ENCODE peak calls at places on chromosomes 3 and 15, in seven cellular contexts. One of them, this sample, is unnamed.

GRCh38 chr3:141378556-141378955 is 10.3 kb downstream of the ZBTB38 start:
- DNase-seq in cardiac muscle cell: no peak
- DNase-seq in HFFc6: no peak
- DNase-seq in suprapubic skin: no peak
- DNase-seq in heart right ventricle: no peak
- DNase-seq in Calu3: no peak
- DNase-seq in omental fat pad: no peak
- DNase-seq in this sample: no peak

GRCh38 chr3:105402287-105402801 is 35.6 kb downstream of the ALCAM start:
- DNase-seq in cardiac muscle cell: no peak
- DNase-seq in HFFc6: peak
- DNase-seq in suprapubic skin: no peak
- DNase-seq in heart right ventricle: no peak
- DNase-seq in Calu3: peak
- DNase-seq in omental fat pad: no peak
- DNase-seq in this sample: no peak

GRCh38 chr15:85976986-85977385 is 102.7 kb upstream of the AGBL1 start:
- DNase-seq in cardiac muscle cell: no peak
- DNase-seq in HFFc6: peak
- DNase-seq in suprapubic skin: no peak
- DNase-seq in heart right ventricle: no peak
- DNase-seq in Calu3: no peak
- DNase-seq in omental fat pad: no peak
- DNase-seq in this sample: no peak

GRCh38 chr15:63178034-63178433 is 11.4 kb upstream of the RAB8B start:
- DNase-seq in cardiac muscle cell: peak
- DNase-seq in HFFc6: no peak
- DNase-seq in suprapubic skin: no peak
- DNase-seq in heart right ventricle: no peak
- DNase-seq in Calu3: no peak
- DNase-seq in omental fat pad: no peak
- DNase-seq in this sample: no peak

GRCh38 chr3:36926292-36926897 is 18.5 kb downstream of the TRANK1 start:
- DNase-seq in cardiac muscle cell: no peak
- DNase-seq in HFFc6: no peak
- DNase-seq in suprapubic skin: no peak
- DNase-seq in heart right ventricle: no peak
- DNase-seq in Calu3: no peak
- DNase-seq in omental fat pad: no peak
- DNase-seq in this sample: no peak

GRCh38 chr15:66775127-66776105 is 73.4 kb downstream of the SMAD6 start:
- DNase-seq in cardiac muscle cell: peak
- DNase-seq in HFFc6: no peak
- DNase-seq in suprapubic skin: no peak
- DNase-seq in heart right ventricle: peak
- DNase-seq in Calu3: no peak
- DNase-seq in omental fat pad: no peak
- DNase-seq in this sample: peak

GRCh38 chr3:10367466-10367865 is 46.6 kb upstream of the SEC13 start:
- DNase-seq in cardiac muscle cell: no peak
- DNase-seq in HFFc6: no peak
- DNase-seq in suprapubic skin: no peak
- DNase-seq in heart right ventricle: no peak
- DNase-seq in Calu3: no peak
- DNase-seq in omental fat pad: no peak
- DNase-seq in this sample: no peak

GRCh38 chr3:48662753-48663488 is at the start of gene CELSR3:
- DNase-seq in cardiac muscle cell: peak
- DNase-seq in HFFc6: peak
- DNase-seq in suprapubic skin: no peak
- DNase-seq in heart right ventricle: peak
- DNase-seq in Calu3: peak
- DNase-seq in omental fat pad: no peak
- DNase-seq in this sample: no peak

GRCh38 chr15:57563416-57563815 is 28.3 kb upstream of the MYZAP start:
- DNase-seq in cardiac muscle cell: no peak
- DNase-seq in HFFc6: no peak
- DNase-seq in suprapubic skin: no peak
- DNase-seq in heart right ventricle: no peak
- DNase-seq in Calu3: no peak
- DNase-seq in omental fat pad: no peak
- DNase-seq in this sample: no peak

GRCh38 chr3:124351430-124352142 is 359.7 kb upstream of the ROPN1 start:
- DNase-seq in cardiac muscle cell: peak
- DNase-seq in HFFc6: peak
- DNase-seq in suprapubic skin: no peak
- DNase-seq in heart right ventricle: peak
- DNase-seq in Calu3: peak
- DNase-seq in omental fat pad: no peak
- DNase-seq in this sample: no peak

GRCh38 chr3:169112153-169112892 is 551.2 kb downstream of the MECOM start:
- DNase-seq in cardiac muscle cell: peak
- DNase-seq in HFFc6: peak
- DNase-seq in suprapubic skin: no peak
- DNase-seq in heart right ventricle: no peak
- DNase-seq in Calu3: no peak
- DNase-seq in omental fat pad: no peak
- DNase-seq in this sample: no peak

GRCh38 chr15:44308415-44308814 is 19.9 kb downstream of the GOLM2 start:
- DNase-seq in cardiac muscle cell: no peak
- DNase-seq in HFFc6: no peak
- DNase-seq in suprapubic skin: no peak
- DNase-seq in heart right ventricle: no peak
- DNase-seq in Calu3: no peak
- DNase-seq in omental fat pad: no peak
- DNase-seq in this sample: no peak

GRCh38 chr15:68228143-68228970 is 1.2 kb downstream of the CLN6 start:
- DNase-seq in cardiac muscle cell: peak
- DNase-seq in HFFc6: no peak
- DNase-seq in suprapubic skin: peak
- DNase-seq in heart right ventricle: no peak
- DNase-seq in Calu3: no peak
- DNase-seq in omental fat pad: no peak
- DNase-seq in this sample: no peak

GRCh38 chr15:68231102-68231818 is 1.7 kb upstream of the CLN6 start:
- DNase-seq in cardiac muscle cell: no peak
- DNase-seq in HFFc6: no peak
- DNase-seq in suprapubic skin: peak
- DNase-seq in heart right ventricle: no peak
- DNase-seq in Calu3: no peak
- DNase-seq in omental fat pad: no peak
- DNase-seq in this sample: no peak

GRCh38 chr15:68229386-68230156 is at the start of gene CLN6:
- DNase-seq in cardiac muscle cell: peak
- DNase-seq in HFFc6: peak
- DNase-seq in suprapubic skin: peak
- DNase-seq in heart right ventricle: peak
- DNase-seq in Calu3: peak
- DNase-seq in omental fat pad: peak
- DNase-seq in this sample: peak

GRCh38 chr15:68228971-68229385 is 550 bp downstream of the CLN6 start:
- DNase-seq in cardiac muscle cell: no peak
- DNase-seq in HFFc6: no peak
- DNase-seq in suprapubic skin: peak
- DNase-seq in heart right ventricle: no peak
- DNase-seq in Calu3: no peak
- DNase-seq in omental fat pad: no peak
- DNase-seq in this sample: no peak

DNA sequence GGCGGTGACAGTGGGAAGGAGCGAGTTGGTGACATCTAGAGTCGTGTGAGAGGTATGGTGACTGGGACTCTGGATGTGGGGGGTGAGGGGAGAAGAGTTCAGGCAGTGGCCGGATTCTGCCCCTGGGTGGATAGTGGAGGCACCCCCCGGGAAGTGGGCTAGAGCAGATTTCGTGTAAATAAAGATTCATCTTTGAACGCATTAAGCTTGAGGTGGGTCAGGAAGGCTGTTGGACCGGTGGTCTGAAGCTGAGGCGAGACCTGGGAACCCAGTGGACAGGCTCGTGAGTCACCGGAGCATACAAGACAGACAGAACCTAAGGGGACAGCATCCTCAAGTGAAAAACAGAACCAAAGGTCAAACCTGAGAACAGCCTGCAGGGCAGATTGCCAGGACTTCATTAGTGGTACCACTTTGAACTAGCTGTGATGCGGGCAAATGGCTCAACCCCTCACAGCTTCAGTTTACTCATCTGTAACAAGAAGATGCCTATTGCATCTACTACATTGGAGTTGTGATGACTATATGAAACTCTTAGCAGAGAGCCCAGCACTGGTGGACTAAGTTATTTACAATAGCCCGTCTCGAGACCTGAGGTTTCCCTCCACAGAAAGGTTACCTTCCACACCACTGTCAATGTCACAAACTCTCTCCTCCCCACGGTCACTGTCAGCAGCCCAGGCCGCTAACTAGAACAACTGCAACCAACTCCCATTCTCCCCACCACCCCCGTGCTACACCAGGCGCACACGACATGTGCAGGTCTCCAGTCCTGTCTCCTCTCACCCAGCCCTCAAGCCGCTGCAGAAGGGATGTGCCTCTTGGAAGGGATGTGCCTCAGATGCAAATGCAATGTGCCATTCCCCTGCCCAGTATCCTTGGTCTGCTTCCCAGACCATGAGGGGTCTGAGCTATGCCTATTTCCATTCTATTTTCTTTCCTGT is 901 bp upstream of the CLN6 start:
- DNase-seq in cardiac muscle cell: no peak
- DNase-seq in HFFc6: peak
- DNase-seq in suprapubic skin: peak
- DNase-seq in heart right ventricle: no peak
- DNase-seq in Calu3: no peak
- DNase-seq in omental fat pad: no peak
- DNase-seq in this sample: no peak
- TF ChIP-seq CTCF in cardiac muscle cell: no peak
- TF ChIP-seq CTCF in HFFc6: no peak
- TF ChIP-seq CTCF in suprapubic skin: no peak
- TF ChIP-seq CTCF in heart right ventricle: no peak
- TF ChIP-seq CTCF in Calu3: no peak
- TF ChIP-seq CTCF in omental fat pad: no peak
- TF ChIP-seq CTCF in this sample: no peak

GRCh38 chr3:150349314-150350097 is 58.6 kb upstream of the TSC22D2 start:
- DNase-seq in cardiac muscle cell: no peak
- DNase-seq in HFFc6: no peak
- DNase-seq in suprapubic skin: no peak
- DNase-seq in heart right ventricle: peak
- DNase-seq in Calu3: peak
- DNase-seq in omental fat pad: no peak
- DNase-seq in this sample: no peak
- TF ChIP-seq CTCF in cardiac muscle cell: no peak
- TF ChIP-seq CTCF in HFFc6: peak
- TF ChIP-seq CTCF in suprapubic skin: no peak
- TF ChIP-seq CTCF in heart right ventricle: peak
- TF ChIP-seq CTCF in Calu3: no peak
- TF ChIP-seq CTCF in omental fat pad: no peak
- TF ChIP-seq CTCF in this sample: no peak

GRCh38 chr3:194604126-194604525 is 29.1 kb downstream of the TMEM44 start:
- DNase-seq in cardiac muscle cell: no peak
- DNase-seq in HFFc6: no peak
- DNase-seq in suprapubic skin: no peak
- DNase-seq in heart right ventricle: no peak
- DNase-seq in Calu3: no peak
- DNase-seq in omental fat pad: no peak
- DNase-seq in this sample: no peak

GRCh38 chr3:194602580-194603300 is 30.5 kb downstream of the TMEM44 start:
- DNase-seq in cardiac muscle cell: no peak
- DNase-seq in HFFc6: no peak
- DNase-seq in suprapubic skin: no peak
- DNase-seq in heart right ventricle: no peak
- DNase-seq in Calu3: no peak
- DNase-seq in omental fat pad: no peak
- DNase-seq in this sample: no peak

GRCh38 chr3:194606941-194607340 is 26.3 kb downstream of the TMEM44 start:
- DNase-seq in cardiac muscle cell: no peak
- DNase-seq in HFFc6: no peak
- DNase-seq in suprapubic skin: no peak
- DNase-seq in heart right ventricle: no peak
- DNase-seq in Calu3: no peak
- DNase-seq in omental fat pad: no peak
- DNase-seq in this sample: no peak

GRCh38 chr3:194606163-194606562 is 27.1 kb downstream of the TMEM44 start:
- DNase-seq in cardiac muscle cell: no peak
- DNase-seq in HFFc6: no peak
- DNase-seq in suprapubic skin: no peak
- DNase-seq in heart right ventricle: no peak
- DNase-seq in Calu3: no peak
- DNase-seq in omental fat pad: no peak
- DNase-seq in this sample: no peak

GRCh38 chr3:194604837-194605236 is 28.4 kb downstream of the TMEM44 start:
- DNase-seq in cardiac muscle cell: no peak
- DNase-seq in HFFc6: no peak
- DNase-seq in suprapubic skin: no peak
- DNase-seq in heart right ventricle: no peak
- DNase-seq in Calu3: no peak
- DNase-seq in omental fat pad: no peak
- DNase-seq in this sample: no peak
- TF ChIP-seq CTCF in cardiac muscle cell: peak
- TF ChIP-seq CTCF in HFFc6: peak
- TF ChIP-seq CTCF in suprapubic skin: peak
- TF ChIP-seq CTCF in heart right ventricle: no peak
- TF ChIP-seq CTCF in Calu3: peak
- TF ChIP-seq CTCF in omental fat pad: no peak
- TF ChIP-seq CTCF in this sample: no peak

DNA sequence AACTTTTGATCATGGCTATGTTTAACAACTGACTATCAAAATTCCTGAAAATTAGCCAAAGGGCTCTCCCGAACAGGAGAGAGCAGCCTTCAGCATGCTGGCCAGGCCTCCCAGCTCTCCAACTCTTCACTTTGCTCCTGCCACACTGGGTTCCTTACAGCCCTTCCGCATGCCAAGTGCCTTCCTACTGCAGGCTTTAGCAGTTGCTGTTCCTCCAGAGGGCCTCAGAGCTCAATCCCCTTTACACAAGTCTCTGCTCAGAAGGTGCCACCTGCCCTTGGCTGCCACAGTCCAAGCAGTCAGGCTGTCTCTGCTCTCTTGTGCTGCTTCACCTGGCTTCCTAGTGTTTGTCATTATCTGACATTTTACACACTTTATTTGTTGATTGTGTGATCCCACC is 553.1 kb upstream of the PPP2R3A start:
- DNase-seq in cardiac muscle cell: no peak
- DNase-seq in HFFc6: no peak
- DNase-seq in suprapubic skin: no peak
- DNase-seq in heart right ventricle: no peak
- DNase-seq in Calu3: no peak
- DNase-seq in omental fat pad: no peak
- DNase-seq in this sample: no peak
- TF ChIP-seq CTCF in cardiac muscle cell: no peak
- TF ChIP-seq CTCF in HFFc6: no peak
- TF ChIP-seq CTCF in suprapubic skin: no peak
- TF ChIP-seq CTCF in heart right ventricle: no peak
- TF ChIP-seq CTCF in Calu3: no peak
- TF ChIP-seq CTCF in omental fat pad: no peak
- TF ChIP-seq CTCF in this sample: no peak

GRCh38 chr3:47036145-47036544 is 56.7 kb downstream of the NBEAL2 start:
- DNase-seq in cardiac muscle cell: no peak
- DNase-seq in HFFc6: no peak
- DNase-seq in suprapubic skin: no peak
- DNase-seq in heart right ventricle: no peak
- DNase-seq in Calu3: no peak
- DNase-seq in omental fat pad: no peak
- DNase-seq in this sample: no peak
- TF ChIP-seq CTCF in cardiac muscle cell: no peak
- TF ChIP-seq CTCF in HFFc6: no peak
- TF ChIP-seq CTCF in suprapubic skin: no peak
- TF ChIP-seq CTCF in heart right ventricle: no peak
- TF ChIP-seq CTCF in Calu3: no peak
- TF ChIP-seq CTCF in omental fat pad: no peak
- TF ChIP-seq CTCF in this sample: no peak

GRCh38 chr3:74447221-74447620 is 167.2 kb downstream of the CNTN3 start:
- DNase-seq in cardiac muscle cell: no peak
- DNase-seq in HFFc6: no peak
- DNase-seq in suprapubic skin: no peak
- DNase-seq in heart right ventricle: no peak
- DNase-seq in Calu3: no peak
- DNase-seq in omental fat pad: no peak
- DNase-seq in this sample: no peak
- TF ChIP-seq CTCF in cardiac muscle cell: no peak
- TF ChIP-seq CTCF in HFFc6: peak
- TF ChIP-seq CTCF in suprapubic skin: no peak
- TF ChIP-seq CTCF in heart right ventricle: no peak
- TF ChIP-seq CTCF in Calu3: no peak
- TF ChIP-seq CTCF in omental fat pad: no peak
- TF ChIP-seq CTCF in this sample: no peak

This sample was measured in CD14-positive monocyte.